ENCODE peak calls at places on chromosomes 5 and 9, in five cellular contexts. N, K, R, L and H are unnamed samples.

GRCh38 chr5:80516826-80517225 is 28.9 kb downstream of the FAM151B start:
- DNase-seq in N (no peak), K (peak), R (no peak), L (no peak), H (no peak)

GRCh38 chr9:31776471-31776870 is 608.0 kb upstream of the ACO1 start:
- DNase-seq in N (no peak), K (no peak), R (no peak), L (no peak), H (no peak)

GRCh38 chr5:111779260-111780254 is 22.6 kb upstream of the NREP start:
- DNase-seq in N (no peak), K (no peak), R (no peak), L (no peak), H (no peak)

GRCh38 chr5:77991084-77991483 is 214.9 kb upstream of the TBCA start:
- DNase-seq in N (no peak), K (no peak), R (no peak), L (no peak), H (no peak)

GRCh38 chr5:61301345-61301744 is 30.7 kb upstream of the ZSWIM6 start:
- DNase-seq in N (no peak), K (no peak), R (no peak), L (no peak), H (no peak)

GRCh38 chr5:141518616-141519015 is 29.7 kb downstream of the PCDHGC5 start:
- DNase-seq in N (no peak), K (no peak), R (no peak), L (no peak), H (no peak)

GRCh38 chr5:81948349-81948748 is 23.5 kb upstream of the ATG10 start:
- DNase-seq in N (no peak), K (no peak), R (no peak), L (no peak), H (no peak)

GRCh38 chr9:92911496-92912475 is 33.9 kb upstream of the ZNF484 start:
- DNase-seq in N (no peak), K (no peak), R (peak), L (no peak), H (no peak)

GRCh38 chr5:59337240-59337639 is 556.3 kb downstream of the PDE4D start:
- DNase-seq in N (no peak), K (no peak), R (no peak), L (no peak), H (no peak)

GRCh38 chr9:37036237-37037136 is 2.4 kb upstream of the PAX5 start:
- DNase-seq in N (no peak), K (no peak), R (peak), L (no peak), H (no peak)

GRCh38 chr5:159456261-159456660 is 126.0 kb upstream of the IL12B start:
- DNase-seq in N (no peak), K (no peak), R (no peak), L (no peak), H (peak)

GRCh38 chr5:40413747-40414146 is 266.0 kb upstream of the PTGER4 start:
- DNase-seq in N (no peak), K (no peak), R (no peak), L (no peak), H (no peak)

GRCh38 chr5:134945041-134945440 is 22.7 kb upstream of the CATSPER3 start:
- DNase-seq in N (no peak), K (no peak), R (no peak), L (no peak), H (no peak)

GRCh38 chr5:74464512-74465209 is 175.9 kb downstream of the ENC1 start:
- DNase-seq in N (no peak), K (no peak), R (no peak), L (no peak), H (no peak)

GRCh38 chr5:143887901-143888648 is 76.1 kb downstream of the HMHB1 start:
- DNase-seq in N (no peak), K (peak), R (no peak), L (no peak), H (no peak)

GRCh38 chr9:98980291-98980690 is 36.6 kb downstream of the COL15A1 start:
- DNase-seq in N (no peak), K (no peak), R (no peak), L (no peak), H (no peak)

GRCh38 chr9:27352457-27353188 is 55.7 kb upstream of the EQTN start:
- DNase-seq in N (no peak), K (no peak), R (no peak), L (no peak), H (no peak)

GRCh38 chr5:123111502-123111901 is 22.5 kb downstream of the PRDM6 start:
- DNase-seq in N (no peak), K (no peak), R (no peak), L (no peak), H (no peak)

GRCh38 chr9:14788846-14789245 is 66.3 kb upstream of the CER1 start:
- DNase-seq in N (no peak), K (no peak), R (no peak), L (no peak), H (no peak)

GRCh38 chr5:136516617-136517016 is 151.3 kb upstream of the TRPC7 start:
- DNase-seq in N (no peak), K (no peak), R (no peak), L (no peak), H (no peak)

GRCh38 chr5:65758546-65759144 is 36.6 kb downstream of the NLN start:
- DNase-seq in N (no peak), K (no peak), R (no peak), L (no peak), H (no peak)

GRCh38 chr5:36240779-36241635 is 718 bp downstream of the NADK2 start:
- DNase-seq in N (peak), K (peak), R (peak), L (peak), H (peak)

GRCh38 chr9:99004717-99005460 is 61.2 kb downstream of the COL15A1 start:
- DNase-seq in N (no peak), K (no peak), R (no peak), L (peak), H (no peak)

GRCh38 chr5:34854459-34855174 is 15.7 kb downstream of the TTC23L start:
- DNase-seq in N (no peak), K (no peak), R (no peak), L (no peak), H (no peak)

GRCh38 chr5:181260720-181261319 is at the start of gene TRIM52:
- DNase-seq in N (peak), K (peak), R (peak), L (peak), H (peak)

GRCh38 chr5:142542906-142543305 is 143.0 kb downstream of the FGF1 start:
- DNase-seq in N (no peak), K (no peak), R (no peak), L (no peak), H (no peak)

GRCh38 chr9:16246785-16247184 is 623.7 kb downstream of the BNC2 start:
- DNase-seq in N (no peak), K (no peak), R (no peak), L (no peak), H (no peak)

GRCh38 chr9:93460689-93461413 is 7.5 kb upstream of the FAM120AOS start:
- DNase-seq in N (no peak), K (no peak), R (no peak), L (no peak), H (no peak)

GRCh38 chr5:137923856-137924255 is 34.6 kb downstream of the PKD2L2 start:
- DNase-seq in N (no peak), K (no peak), R (no peak), L (no peak), H (no peak)

GRCh38 chr9:116547729-116548426 is 139.2 kb upstream of the TRIM32 start:
- DNase-seq in N (no peak), K (no peak), R (no peak), L (no peak), H (no peak)

GRCh38 chr9:73151653-73152382 is at the start of gene ANXA1:
- DNase-seq in N (no peak), K (peak), R (no peak), L (no peak), H (no peak)

GRCh38 chr9:726005-726404 is 115.5 kb upstream of the DMRT1 start:
- DNase-seq in N (peak), K (no peak), R (no peak), L (no peak), H (no peak)

GRCh38 chr9:112028242-112029221 is 131.9 kb downstream of the UGCG start:
- DNase-seq in N (no peak), K (no peak), R (no peak), L (no peak), H (no peak)

GRCh38 chr9:99633260-99633659 is 188.4 kb upstream of the NR4A3 start:
- DNase-seq in N (no peak), K (no peak), R (no peak), L (no peak), H (no peak)

GRCh38 chr5:124583469-124584350 is 162.7 kb downstream of the ZNF608 start:
- DNase-seq in N (no peak), K (peak), R (peak), L (no peak), H (no peak)

GRCh38 chr9:38068616-38068865 is 486 bp downstream of the SHB start:
- DNase-seq in N (no peak), K (no peak), R (peak), L (no peak), H (no peak)
- TF ChIP-seq CTCF in N (peak), K (peak), R (peak), L (no peak), H (peak)

DNA sequence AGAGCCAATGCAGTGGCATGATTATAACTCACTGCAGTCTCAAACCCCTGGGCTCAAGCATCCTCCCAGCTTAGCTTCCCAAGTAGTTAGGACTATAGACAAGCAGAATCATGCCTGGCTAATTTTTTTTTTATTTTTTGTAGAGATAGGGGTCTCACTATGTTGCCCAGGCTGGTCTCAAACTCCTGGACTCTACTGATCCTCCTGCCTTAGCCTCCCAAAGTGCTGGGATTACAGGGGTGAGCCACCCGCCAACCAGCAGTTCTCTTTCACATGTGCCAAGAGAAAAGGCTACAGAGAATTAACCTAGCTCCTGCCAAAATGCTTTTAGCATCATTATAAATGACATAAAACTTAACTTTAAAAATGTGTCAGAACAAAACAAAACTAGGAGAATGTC is 8.1 kb downstream of the AK3 start:
- DNase-seq in N (no peak), K (no peak), R (no peak), L (no peak), H (no peak)
- TF ChIP-seq CTCF in N (no peak), K (no peak), R (no peak), L (no peak), H (no peak)

DNA sequence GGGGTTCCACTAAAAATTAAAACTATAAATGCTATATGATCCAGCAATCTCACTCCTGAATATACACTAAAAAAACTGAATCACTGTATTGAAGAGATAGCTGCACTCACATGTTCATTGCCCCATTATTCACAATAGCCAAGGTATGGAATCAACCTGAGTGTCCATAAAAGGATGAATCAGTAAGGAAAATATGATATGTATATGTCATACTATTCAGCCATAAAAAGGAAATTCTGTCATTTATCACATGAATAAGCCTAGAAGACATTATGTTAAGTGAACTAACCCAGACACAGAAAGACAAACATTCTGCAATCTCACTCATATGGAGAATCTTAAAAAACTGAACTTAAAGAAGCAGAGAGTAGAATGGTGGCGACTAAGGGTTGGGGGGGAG is 1376.2 kb upstream of the CDH9 start:
- DNase-seq in N (no peak), K (no peak), R (no peak), L (no peak), H (no peak)
- TF ChIP-seq CTCF in N (no peak), K (no peak), R (no peak), L (no peak), H (no peak)

GRCh38 chr9:21155501-21155900 is 11.0 kb downstream of the IFNA21 start:
- DNase-seq in N (no peak), K (peak), R (no peak), L (no peak), H (no peak)

DNA sequence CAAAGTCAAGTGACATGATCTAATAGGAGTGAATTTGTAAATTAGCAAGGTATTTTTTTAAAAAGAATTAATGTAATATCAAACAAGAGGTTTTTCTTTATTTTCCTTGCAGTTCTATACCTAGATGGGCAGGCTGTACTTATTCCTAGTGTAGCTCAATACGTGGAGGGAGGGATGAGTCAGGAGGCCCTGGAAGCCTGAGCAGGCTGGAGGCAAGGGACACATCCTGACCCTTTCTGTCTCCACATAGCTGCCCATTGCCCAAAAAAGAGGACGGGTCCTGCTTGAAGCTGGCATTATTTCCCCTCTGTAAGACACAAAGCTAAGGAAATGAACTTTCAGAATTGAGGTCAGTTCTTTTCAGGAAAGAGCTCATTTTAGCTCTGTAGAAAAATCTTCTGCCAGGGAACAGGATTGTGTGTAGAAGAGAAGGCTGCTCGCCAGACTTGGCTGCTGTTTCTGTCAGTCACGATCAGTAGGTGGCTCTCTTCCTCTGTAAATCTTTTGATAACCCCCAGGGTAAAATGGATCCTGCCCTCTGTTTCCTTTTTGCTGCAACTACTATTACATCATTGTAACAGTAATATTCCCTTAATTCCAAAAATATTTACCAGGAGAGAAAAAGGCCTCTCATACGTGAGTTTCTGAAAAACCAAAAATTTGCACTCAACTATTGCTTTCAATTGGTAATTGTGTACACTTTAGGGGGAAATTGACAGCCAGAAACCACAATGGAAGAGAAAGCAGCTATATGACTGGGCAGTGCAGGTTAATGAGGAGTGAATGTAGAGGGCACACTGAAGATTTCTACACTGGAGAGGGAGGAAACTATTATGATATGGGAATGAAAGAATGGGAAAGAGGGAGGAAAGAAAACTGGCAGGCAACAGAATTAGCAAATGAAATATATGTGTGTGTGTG is 12.3 kb upstream of the IFNW1 start:
- DNase-seq in N (no peak), K (peak), R (no peak), L (no peak), H (no peak)
- TF ChIP-seq CTCF in N (peak), K (peak), R (no peak), L (no peak), H (peak)

GRCh38 chr9:2889023-2889422 is 45.1 kb upstream of the PUM3 start:
- DNase-seq in N (no peak), K (no peak), R (no peak), L (no peak), H (no peak)
- TF ChIP-seq CTCF in N (no peak), K (no peak), R (no peak), L (no peak), H (no peak)

DNA sequence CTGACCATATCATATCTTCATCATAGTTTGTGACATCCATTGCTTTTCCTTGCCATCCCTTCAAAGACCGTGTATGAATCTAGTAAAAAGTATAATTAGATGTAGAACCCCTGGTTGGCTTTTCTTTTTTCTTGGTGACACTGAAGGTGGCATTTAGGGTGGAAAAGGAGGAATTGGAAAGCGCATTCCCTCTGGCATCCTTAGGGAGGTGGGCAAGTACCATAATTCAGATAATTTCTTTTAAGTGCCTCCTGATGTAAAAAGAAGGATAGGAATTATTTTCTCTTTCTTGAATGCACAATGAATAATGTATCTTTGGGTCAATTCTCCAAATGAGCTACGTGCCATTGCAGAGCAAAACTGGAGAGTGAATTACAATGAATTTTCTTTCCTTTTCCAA is 73.2 kb upstream of the SMARCA2 start:
- DNase-seq in N (no peak), K (no peak), R (no peak), L (no peak), H (no peak)
- TF ChIP-seq CTCF in N (no peak), K (no peak), R (no peak), L (no peak), H (peak)